ENCODE peak calls at places on chromosomes 2 and 18, in eight cellular contexts. One of them, this sample, is unnamed.

GRCh38 chr2:73997813-73998212 is 13.1 kb downstream of the TET3 start:
- DNase-seq in NCI-H1105: no peak
- DNase-seq in nucleus accumbens: no peak
- DNase-seq in H54: no peak
- DNase-seq in fibroblast of mammary gland: no peak
- DNase-seq in cardiac muscle cell: no peak
- DNase-seq in caudate nucleus: no peak
- DNase-seq in HCEC 1CT: no peak
- DNase-seq in this sample: no peak

GRCh38 chr2:176885661-176886060 is 326.9 kb upstream of the HNRNPA3 start:
- DNase-seq in NCI-H1105: no peak
- DNase-seq in nucleus accumbens: no peak
- DNase-seq in H54: no peak
- DNase-seq in fibroblast of mammary gland: no peak
- DNase-seq in cardiac muscle cell: no peak
- DNase-seq in caudate nucleus: no peak
- DNase-seq in HCEC 1CT: no peak
- DNase-seq in this sample: no peak

GRCh38 chr2:12107849-12108420 is 361.5 kb downstream of the LPIN1 start:
- DNase-seq in NCI-H1105: no peak
- DNase-seq in nucleus accumbens: no peak
- DNase-seq in H54: no peak
- DNase-seq in fibroblast of mammary gland: no peak
- DNase-seq in cardiac muscle cell: no peak
- DNase-seq in caudate nucleus: no peak
- DNase-seq in HCEC 1CT: no peak
- DNase-seq in this sample: no peak

GRCh38 chr18:41038071-41038470 is 917.0 kb upstream of the PIK3C3 start:
- DNase-seq in NCI-H1105: no peak
- DNase-seq in nucleus accumbens: no peak
- DNase-seq in H54: no peak
- DNase-seq in fibroblast of mammary gland: no peak
- DNase-seq in cardiac muscle cell: no peak
- DNase-seq in caudate nucleus: no peak
- DNase-seq in HCEC 1CT: no peak
- DNase-seq in this sample: no peak

GRCh38 chr2:98608118-98608961 is at the start of the genes COA5 and UNC50:
- DNase-seq in NCI-H1105: peak; percentile 67
- DNase-seq in nucleus accumbens: peak; percentile 91
- DNase-seq in H54: peak; percentile 93
- DNase-seq in fibroblast of mammary gland: peak; percentile 87
- DNase-seq in cardiac muscle cell: peak; percentile 94
- DNase-seq in caudate nucleus: peak; percentile 76
- DNase-seq in HCEC 1CT: peak; percentile 91
- DNase-seq in this sample: peak; percentile 90

GRCh38 chr2:109156052-109156451 is 27.0 kb downstream of the SH3RF3 start:
- DNase-seq in NCI-H1105: no peak
- DNase-seq in nucleus accumbens: no peak
- DNase-seq in H54: no peak
- DNase-seq in fibroblast of mammary gland: no peak
- DNase-seq in cardiac muscle cell: no peak
- DNase-seq in caudate nucleus: no peak
- DNase-seq in HCEC 1CT: no peak
- DNase-seq in this sample: no peak

GRCh38 chr2:71389379-71390072 is 57.9 kb downstream of the ZNF638 start:
- DNase-seq in NCI-H1105: no peak
- DNase-seq in nucleus accumbens: peak; percentile 43
- DNase-seq in H54: no peak
- DNase-seq in fibroblast of mammary gland: no peak
- DNase-seq in cardiac muscle cell: no peak
- DNase-seq in caudate nucleus: no peak
- DNase-seq in HCEC 1CT: no peak
- DNase-seq in this sample: no peak

GRCh38 chr2:235908826-235909225 is 259.4 kb downstream of the GBX2 start:
- DNase-seq in NCI-H1105: no peak
- DNase-seq in nucleus accumbens: no peak
- DNase-seq in H54: no peak
- DNase-seq in fibroblast of mammary gland: no peak
- DNase-seq in cardiac muscle cell: no peak
- DNase-seq in caudate nucleus: no peak
- DNase-seq in HCEC 1CT: no peak
- DNase-seq in this sample: no peak

GRCh38 chr2:157404363-157404762 is 39.5 kb downstream of the CYTIP start:
- DNase-seq in NCI-H1105: no peak
- DNase-seq in nucleus accumbens: no peak
- DNase-seq in H54: no peak
- DNase-seq in fibroblast of mammary gland: peak; percentile 12
- DNase-seq in cardiac muscle cell: no peak
- DNase-seq in caudate nucleus: no peak
- DNase-seq in HCEC 1CT: peak; percentile 44
- DNase-seq in this sample: peak; percentile 49

This sample was measured in KBM-7.